ENCODE peak calls at places on chromosomes 16 and 17, in eight cellular contexts. One of them, this sample, is unnamed.

GRCh38 chr17:61097786-61098185 is 301.9 kb upstream of the TBX2 start:
- DNase-seq in Panc1: no peak
- DNase-seq in transverse colon: no peak
- DNase-seq in spleen: no peak
- DNase-seq in suprapubic skin: no peak
- DNase-seq in sigmoid colon: no peak
- DNase-seq in esophagus muscularis mucosa: no peak
- DNase-seq in GM23338: no peak
- DNase-seq in this sample: no peak

GRCh38 chr16:87457051-87457611 is 35.7 kb downstream of the ZCCHC14 start:
- DNase-seq in Panc1: no peak
- DNase-seq in transverse colon: no peak
- DNase-seq in spleen: no peak
- DNase-seq in suprapubic skin: no peak
- DNase-seq in sigmoid colon: no peak
- DNase-seq in esophagus muscularis mucosa: no peak
- DNase-seq in GM23338: no peak
- DNase-seq in this sample: no peak

GRCh38 chr16:57640612-57641011 is 12.2 kb downstream of the ADGRG1 start:
- DNase-seq in Panc1: no peak
- DNase-seq in transverse colon: no peak
- DNase-seq in spleen: no peak
- DNase-seq in suprapubic skin: no peak
- DNase-seq in sigmoid colon: no peak
- DNase-seq in esophagus muscularis mucosa: no peak
- DNase-seq in GM23338: no peak
- DNase-seq in this sample: no peak

GRCh38 chr17:37067555-37068111 is 118.9 kb downstream of the AATF start:
- DNase-seq in Panc1: peak
- DNase-seq in transverse colon: peak
- DNase-seq in spleen: no peak
- DNase-seq in suprapubic skin: no peak
- DNase-seq in sigmoid colon: peak
- DNase-seq in esophagus muscularis mucosa: no peak
- DNase-seq in GM23338: peak
- DNase-seq in this sample: peak

GRCh38 chr16:68382296-68382718 is 66.0 kb downstream of the SMPD3 start:
- DNase-seq in Panc1: no peak
- DNase-seq in transverse colon: peak
- DNase-seq in spleen: no peak
- DNase-seq in suprapubic skin: no peak
- DNase-seq in sigmoid colon: no peak
- DNase-seq in esophagus muscularis mucosa: no peak
- DNase-seq in GM23338: peak
- DNase-seq in this sample: peak

GRCh38 chr16:87584271-87584670 is 18.0 kb upstream of the JPH3 start:
- DNase-seq in Panc1: no peak
- DNase-seq in transverse colon: no peak
- DNase-seq in spleen: peak
- DNase-seq in suprapubic skin: no peak
- DNase-seq in sigmoid colon: no peak
- DNase-seq in esophagus muscularis mucosa: no peak
- DNase-seq in GM23338: no peak
- DNase-seq in this sample: no peak

GRCh38 chr17:76493505-76494167 is 7.6 kb downstream of the RHBDF2 start:
- DNase-seq in Panc1: no peak
- DNase-seq in transverse colon: peak
- DNase-seq in spleen: peak
- DNase-seq in suprapubic skin: no peak
- DNase-seq in sigmoid colon: no peak
- DNase-seq in esophagus muscularis mucosa: no peak
- DNase-seq in GM23338: no peak
- DNase-seq in this sample: peak

GRCh38 chr17:34442387-34443111 is 79.5 kb upstream of the CCL1 start:
- DNase-seq in Panc1: no peak
- DNase-seq in transverse colon: no peak
- DNase-seq in spleen: no peak
- DNase-seq in suprapubic skin: no peak
- DNase-seq in sigmoid colon: no peak
- DNase-seq in esophagus muscularis mucosa: no peak
- DNase-seq in GM23338: no peak
- DNase-seq in this sample: no peak

GRCh38 chr16:25006504-25007055 is 8.6 kb downstream of the ARHGAP17 start:
- DNase-seq in Panc1: no peak
- DNase-seq in transverse colon: peak
- DNase-seq in spleen: no peak
- DNase-seq in suprapubic skin: peak
- DNase-seq in sigmoid colon: no peak
- DNase-seq in esophagus muscularis mucosa: no peak
- DNase-seq in GM23338: no peak
- DNase-seq in this sample: no peak

GRCh38 chr17:57622886-57623433 is 122.1 kb downstream of the CCDC182 start:
- DNase-seq in Panc1: no peak
- DNase-seq in transverse colon: no peak
- DNase-seq in spleen: peak
- DNase-seq in suprapubic skin: no peak
- DNase-seq in sigmoid colon: no peak
- DNase-seq in esophagus muscularis mucosa: no peak
- DNase-seq in GM23338: no peak
- DNase-seq in this sample: no peak

GRCh38 chr17:52923658-52924057 is 765.1 kb upstream of the CA10 start:
- DNase-seq in Panc1: no peak
- DNase-seq in transverse colon: no peak
- DNase-seq in spleen: no peak
- DNase-seq in suprapubic skin: no peak
- DNase-seq in sigmoid colon: no peak
- DNase-seq in esophagus muscularis mucosa: no peak
- DNase-seq in GM23338: no peak
- DNase-seq in this sample: no peak

GRCh38 chr16:87764600-87765472 is 950 bp downstream of the KLHDC4 start:
- DNase-seq in Panc1: no peak
- DNase-seq in transverse colon: no peak
- DNase-seq in spleen: peak
- DNase-seq in suprapubic skin: no peak
- DNase-seq in sigmoid colon: no peak
- DNase-seq in esophagus muscularis mucosa: no peak
- DNase-seq in GM23338: no peak
- DNase-seq in this sample: no peak

GRCh38 chr16:87471278-87472141 is 21.3 kb downstream of the ZCCHC14 start:
- DNase-seq in Panc1: no peak
- DNase-seq in transverse colon: no peak
- DNase-seq in spleen: no peak
- DNase-seq in suprapubic skin: no peak
- DNase-seq in sigmoid colon: no peak
- DNase-seq in esophagus muscularis mucosa: no peak
- DNase-seq in GM23338: no peak
- DNase-seq in this sample: no peak

GRCh38 chr17:43908111-43908721 is 880 bp upstream of the MPP2 start:
- DNase-seq in Panc1: no peak
- DNase-seq in transverse colon: peak
- DNase-seq in spleen: no peak
- DNase-seq in suprapubic skin: no peak
- DNase-seq in sigmoid colon: peak
- DNase-seq in esophagus muscularis mucosa: peak
- DNase-seq in GM23338: peak
- DNase-seq in this sample: peak

GRCh38 chr16:54654429-54654828 is 276.2 kb upstream of the IRX5 start:
- DNase-seq in Panc1: no peak
- DNase-seq in transverse colon: no peak
- DNase-seq in spleen: no peak
- DNase-seq in suprapubic skin: no peak
- DNase-seq in sigmoid colon: no peak
- DNase-seq in esophagus muscularis mucosa: no peak
- DNase-seq in GM23338: peak
- DNase-seq in this sample: no peak

GRCh38 chr17:2157081-2157480 is 102.2 kb downstream of the HIC1 start:
- DNase-seq in Panc1: no peak
- DNase-seq in transverse colon: no peak
- DNase-seq in spleen: no peak
- DNase-seq in suprapubic skin: no peak
- DNase-seq in sigmoid colon: peak
- DNase-seq in esophagus muscularis mucosa: no peak
- DNase-seq in GM23338: no peak
- DNase-seq in this sample: no peak

GRCh38 chr16:83990492-83990891 is 22.4 kb downstream of the NECAB2 start:
- DNase-seq in Panc1: no peak
- DNase-seq in transverse colon: no peak
- DNase-seq in spleen: no peak
- DNase-seq in suprapubic skin: no peak
- DNase-seq in sigmoid colon: no peak
- DNase-seq in esophagus muscularis mucosa: no peak
- DNase-seq in GM23338: no peak
- DNase-seq in this sample: no peak

GRCh38 chr16:46787909-46788308 is 39.8 kb upstream of the MYLK3 start:
- DNase-seq in Panc1: no peak
- DNase-seq in transverse colon: no peak
- DNase-seq in spleen: no peak
- DNase-seq in suprapubic skin: no peak
- DNase-seq in sigmoid colon: no peak
- DNase-seq in esophagus muscularis mucosa: no peak
- DNase-seq in GM23338: no peak
- DNase-seq in this sample: no peak

GRCh38 chr17:67990909-67991308 is 5.4 kb downstream of the C17orf58 start:
- DNase-seq in Panc1: no peak
- DNase-seq in transverse colon: no peak
- DNase-seq in spleen: no peak
- DNase-seq in suprapubic skin: no peak
- DNase-seq in sigmoid colon: no peak
- DNase-seq in esophagus muscularis mucosa: no peak
- DNase-seq in GM23338: no peak
- DNase-seq in this sample: no peak

GRCh38 chr17:79950711-79951110 is 85.0 kb downstream of the TBC1D16 start:
- DNase-seq in Panc1: no peak
- DNase-seq in transverse colon: no peak
- DNase-seq in spleen: no peak
- DNase-seq in suprapubic skin: peak
- DNase-seq in sigmoid colon: peak
- DNase-seq in esophagus muscularis mucosa: no peak
- DNase-seq in GM23338: peak
- DNase-seq in this sample: no peak

GRCh38 chr17:79951361-79952264 is 84.1 kb downstream of the TBC1D16 start:
- DNase-seq in Panc1: no peak
- DNase-seq in transverse colon: no peak
- DNase-seq in spleen: no peak
- DNase-seq in suprapubic skin: peak
- DNase-seq in sigmoid colon: peak
- DNase-seq in esophagus muscularis mucosa: no peak
- DNase-seq in GM23338: no peak
- DNase-seq in this sample: peak

GRCh38 chr17:79952915-79953314 is 82.8 kb downstream of the TBC1D16 start:
- DNase-seq in Panc1: no peak
- DNase-seq in transverse colon: no peak
- DNase-seq in spleen: no peak
- DNase-seq in suprapubic skin: peak
- DNase-seq in sigmoid colon: no peak
- DNase-seq in esophagus muscularis mucosa: no peak
- DNase-seq in GM23338: no peak
- DNase-seq in this sample: no peak

GRCh38 chr17:79953335-79953734 is 82.3 kb downstream of the TBC1D16 start:
- DNase-seq in Panc1: no peak
- DNase-seq in transverse colon: no peak
- DNase-seq in spleen: no peak
- DNase-seq in suprapubic skin: peak
- DNase-seq in sigmoid colon: no peak
- DNase-seq in esophagus muscularis mucosa: no peak
- DNase-seq in GM23338: no peak
- DNase-seq in this sample: no peak

GRCh38 chr17:79952265-79952877 is 83.3 kb downstream of the TBC1D16 start:
- DNase-seq in Panc1: no peak
- DNase-seq in transverse colon: no peak
- DNase-seq in spleen: no peak
- DNase-seq in suprapubic skin: peak
- DNase-seq in sigmoid colon: peak
- DNase-seq in esophagus muscularis mucosa: no peak
- DNase-seq in GM23338: no peak
- DNase-seq in this sample: no peak
- TF ChIP-seq CTCF in Panc1: no peak
- TF ChIP-seq CTCF in transverse colon: no peak
- TF ChIP-seq CTCF in spleen: no peak
- TF ChIP-seq CTCF in suprapubic skin: no peak
- TF ChIP-seq CTCF in sigmoid colon: no peak
- TF ChIP-seq CTCF in esophagus muscularis mucosa: no peak
- TF ChIP-seq CTCF in GM23338: no peak
- TF ChIP-seq CTCF in this sample: no peak

GRCh38 chr17:80629298-80630028 is 84.8 kb downstream of the RPTOR start:
- DNase-seq in Panc1: no peak
- DNase-seq in transverse colon: no peak
- DNase-seq in spleen: no peak
- DNase-seq in suprapubic skin: no peak
- DNase-seq in sigmoid colon: no peak
- DNase-seq in esophagus muscularis mucosa: no peak
- DNase-seq in GM23338: no peak
- DNase-seq in this sample: no peak
- TF ChIP-seq POLR2AphosphoS5 in Panc1: no peak
- TF ChIP-seq POLR2AphosphoS5 in transverse colon: no peak
- TF ChIP-seq POLR2AphosphoS5 in spleen: no peak
- TF ChIP-seq POLR2AphosphoS5 in suprapubic skin: no peak
- TF ChIP-seq POLR2AphosphoS5 in sigmoid colon: no peak
- TF ChIP-seq POLR2AphosphoS5 in esophagus muscularis mucosa: no peak
- TF ChIP-seq POLR2AphosphoS5 in GM23338: no peak
- TF ChIP-seq POLR2AphosphoS5 in this sample: no peak

GRCh38 chr17:45990836-45991235 is 8.2 kb upstream of the STH start:
- DNase-seq in Panc1: no peak
- DNase-seq in transverse colon: no peak
- DNase-seq in spleen: no peak
- DNase-seq in suprapubic skin: no peak
- DNase-seq in sigmoid colon: no peak
- DNase-seq in esophagus muscularis mucosa: no peak
- DNase-seq in GM23338: no peak
- DNase-seq in this sample: no peak
- TF ChIP-seq CTCF in Panc1: no peak
- TF ChIP-seq CTCF in transverse colon: no peak
- TF ChIP-seq CTCF in spleen: no peak
- TF ChIP-seq CTCF in suprapubic skin: no peak
- TF ChIP-seq CTCF in sigmoid colon: no peak
- TF ChIP-seq CTCF in esophagus muscularis mucosa: no peak
- TF ChIP-seq CTCF in GM23338: peak
- TF ChIP-seq CTCF in this sample: no peak

GRCh38 chr16:16158082-16158658 is 65.1 kb downstream of the ABCC6 start:
- DNase-seq in Panc1: no peak
- DNase-seq in transverse colon: no peak
- DNase-seq in spleen: no peak
- DNase-seq in suprapubic skin: no peak
- DNase-seq in sigmoid colon: no peak
- DNase-seq in esophagus muscularis mucosa: no peak
- DNase-seq in GM23338: no peak
- DNase-seq in this sample: no peak
- TF ChIP-seq POLR2AphosphoS5 in Panc1: no peak
- TF ChIP-seq POLR2AphosphoS5 in transverse colon: no peak
- TF ChIP-seq POLR2AphosphoS5 in spleen: no peak
- TF ChIP-seq POLR2AphosphoS5 in suprapubic skin: no peak
- TF ChIP-seq POLR2AphosphoS5 in sigmoid colon: no peak
- TF ChIP-seq POLR2AphosphoS5 in esophagus muscularis mucosa: no peak
- TF ChIP-seq POLR2AphosphoS5 in GM23338: no peak
- TF ChIP-seq POLR2AphosphoS5 in this sample: no peak